ENCODE peak calls at places on chromosomes 5 and 9, in ten cellular contexts. H is vagina, O is prostate gland, A is HCT116, N is GM23338, W is sigmoid colon, B is K562, S is stomach, Y is Panc1, I is upper lobe of left lung. D is an unnamed sample.

GRCh38 chr9:41229408-41230401 is 40.6 kb upstream of the ZNG1F start:
- DNase-seq in H (peak; percentile 97), O (no peak), A (no peak), N (peak; percentile 0), W (peak; percentile 69), B (no peak), S (no peak), Y (no peak), I (peak; percentile 24), D (peak; percentile 82)

GRCh38 chr5:89337-90286 is 2.4 kb upstream of the PLEKHG4B start:
- DNase-seq in H (peak; percentile 58), O (no peak), A (no peak), N (no peak), W (no peak), B (no peak), S (no peak), Y (no peak), I (no peak), D (no peak)

GRCh38 chr5:114221807-114222206 is 140.1 kb upstream of the KCNN2 start:
- DNase-seq in H (no peak), O (no peak), A (no peak), N (no peak), W (no peak), B (no peak), S (no peak), Y (no peak), I (no peak), D (no peak)

GRCh38 chr9:15873573-15874177 is 320.8 kb downstream of the CCDC171 start:
- DNase-seq in H (no peak), O (no peak), A (peak; percentile 24), N (peak; percentile 65), W (no peak), B (peak; percentile 30), S (no peak), Y (peak; percentile 5), I (no peak), D (no peak)

GRCh38 chr5:20166496-20166895 is 178.5 kb upstream of the CDH18 start:
- DNase-seq in H (no peak), O (no peak), A (no peak), N (no peak), W (no peak), B (no peak), S (no peak), Y (no peak), I (no peak), D (no peak)

GRCh38 chr9:126914458-126915280 is at the start of gene RALGPS1:
- DNase-seq in H (peak; percentile 94), O (peak; percentile 95), A (peak; percentile 91), N (peak; percentile 99), W (peak; percentile 98), B (peak; percentile 94), S (peak; percentile 97), Y (peak; percentile 38), I (peak; percentile 98), D (peak; percentile 98)

GRCh38 chr5:123720955-123721354 is 209.0 kb downstream of the CSNK1G3 start:
- DNase-seq in H (no peak), O (no peak), A (no peak), N (no peak), W (no peak), B (no peak), S (no peak), Y (no peak), I (no peak), D (no peak)

GRCh38 chr5:103114440-103114839 is 5.5 kb downstream of the GIN1 start:
- DNase-seq in H (no peak), O (no peak), A (no peak), N (no peak), W (no peak), B (no peak), S (no peak), Y (no peak), I (no peak), D (no peak)

GRCh38 chr5:107300928-107301327 is 369.8 kb downstream of the EFNA5 start:
- DNase-seq in H (no peak), O (no peak), A (no peak), N (no peak), W (no peak), B (no peak), S (no peak), Y (no peak), I (no peak), D (no peak)

GRCh38 chr9:77595426-77596051 is 52.6 kb downstream of the GNA14 start:
- DNase-seq in H (no peak), O (no peak), A (no peak), N (no peak), W (no peak), B (no peak), S (no peak), Y (no peak), I (no peak), D (no peak)

DNA sequence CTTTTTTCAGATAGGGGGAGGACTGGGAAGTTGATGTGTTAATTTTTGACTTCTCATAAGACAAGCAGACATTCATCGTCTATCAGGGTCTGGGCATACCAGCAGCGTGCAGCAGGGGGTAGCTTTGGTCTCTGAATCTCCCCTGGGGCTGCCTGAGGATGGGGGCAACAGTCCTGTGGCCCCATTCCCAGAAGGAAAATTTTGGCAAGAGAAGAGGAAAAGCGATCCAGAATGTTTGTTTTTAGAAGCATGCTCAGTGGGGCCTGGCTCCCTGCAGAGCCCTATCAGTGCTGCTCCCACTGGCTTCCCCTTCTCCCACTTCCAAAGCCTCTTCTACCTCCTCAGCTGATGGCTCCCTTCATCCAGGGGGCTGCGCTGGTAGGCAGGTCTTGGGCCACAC is 194.8 kb upstream of the IL12B start:
- DNase-seq in H (no peak), O (no peak), A (no peak), N (no peak), W (no peak), B (no peak), S (no peak), Y (no peak), I (no peak), D (no peak)
- TF ChIP-seq CTCF in H (no peak), O (no peak), A (no peak), N (peak; percentile 5), W (no peak), B (no peak), S (no peak), Y (no peak), I (no peak), D (no peak)

DNA sequence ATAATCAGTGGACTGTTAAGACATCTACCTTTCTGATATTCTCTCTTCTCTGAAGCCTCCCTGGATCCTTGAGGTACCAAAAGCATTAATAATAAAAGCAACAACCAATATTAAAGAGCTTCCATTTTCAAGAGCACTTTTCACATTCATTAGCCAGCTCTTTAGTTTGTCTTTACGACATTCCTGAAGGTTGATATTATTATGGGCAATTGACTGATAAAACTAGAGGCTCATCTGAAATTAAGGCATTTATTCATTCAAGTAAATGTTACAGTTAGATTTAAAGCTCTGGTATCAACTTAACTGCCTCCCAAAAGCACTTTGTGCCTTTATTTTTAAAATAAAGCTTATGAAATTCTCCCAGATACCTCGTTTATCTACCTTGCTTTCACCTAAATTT is 199.6 kb downstream of the PLK2 start:
- DNase-seq in H (no peak), O (no peak), A (no peak), N (no peak), W (no peak), B (no peak), S (no peak), Y (no peak), I (no peak), D (no peak)
- H3K27ac ChIP-seq in H (no peak overlapping the region), O (no peak overlapping the region), A (peak overlapping the region; percentile 47), N (no peak overlapping the region), W (no peak overlapping the region), B (no peak overlapping the region), S (no peak overlapping the region), Y (peak overlapping the region; percentile 94), I (no peak overlapping the region), D (no peak overlapping the region)

GRCh38 chr5:149675467-149676201 is 54.5 kb upstream of the PPARGC1B start:
- DNase-seq in H (no peak), O (no peak), A (no peak), N (peak; percentile 13), W (no peak), B (no peak), S (peak; percentile 78), Y (no peak), I (no peak), D (no peak)
- TF ChIP-seq POLR2AphosphoS5 in H (no peak), O (no peak), A (no peak), N (no peak), W (no peak), B (no peak), S (no peak), Y (no peak), I (no peak), D (no peak)

GRCh38 chr5:122498163-122498562 is 186.1 kb downstream of the SNCAIP start:
- DNase-seq in H (no peak), O (no peak), A (no peak), N (peak; percentile 87), W (no peak), B (no peak), S (no peak), Y (no peak), I (no peak), D (no peak)
- TF ChIP-seq CTCF in H (no peak), O (no peak), A (no peak), N (peak; percentile 97), W (no peak), B (no peak), S (no peak), Y (peak; percentile 29), I (peak; percentile 16), D (no peak)

GRCh38 chr5:67612961-67613360 is 416.4 kb upstream of the CD180 start:
- DNase-seq in H (no peak), O (no peak), A (no peak), N (no peak), W (no peak), B (no peak), S (no peak), Y (no peak), I (no peak), D (no peak)
- H3K27ac ChIP-seq in H (no peak overlapping the region), O (no peak overlapping the region), A (no peak overlapping the region), N (no peak overlapping the region), W (no peak overlapping the region), B (no peak overlapping the region), S (no peak overlapping the region), Y (no peak overlapping the region), I (no peak overlapping the region), D (no peak overlapping the region)

GRCh38 chr9:137590469-137591383 is at the start of gene ZMYND19:
- DNase-seq in H (no peak), O (peak; percentile 85), A (peak; percentile 62), N (peak; percentile 93), W (peak; percentile 94), B (peak; percentile 92), S (peak; percentile 92), Y (no peak), I (peak; percentile 99), D (peak; percentile 88)

GRCh38 chr9:137588311-137588710 is 2.0 kb downstream of the ZMYND19 start:
- DNase-seq in H (no peak), O (no peak), A (no peak), N (no peak), W (no peak), B (no peak), S (no peak), Y (no peak), I (no peak), D (no peak)

GRCh38 chr9:137588891-137589290 is 1.4 kb downstream of the ZMYND19 start:
- DNase-seq in H (no peak), O (no peak), A (no peak), N (no peak), W (no peak), B (no peak), S (no peak), Y (no peak), I (no peak), D (no peak)

GRCh38 chr9:137590123-137590468 is 216 bp downstream of the ZMYND19 start:
- DNase-seq in H (no peak), O (no peak), A (no peak), N (peak; percentile 30), W (no peak), B (no peak), S (no peak), Y (no peak), I (no peak), D (no peak)

GRCh38 chr9:137589441-137590122 is 730 bp downstream of the ZMYND19 start:
- DNase-seq in H (no peak), O (no peak), A (no peak), N (peak; percentile 25), W (no peak), B (no peak), S (no peak), Y (no peak), I (peak; percentile 88), D (no peak)
- TF ChIP-seq POLR2AphosphoS5 in H (no peak), O (no peak), A (no peak), N (no peak), W (no peak), B (no peak), S (no peak), Y (no peak), I (no peak), D (no peak)

D was measured in suprapubic skin.